ENCODE peak calls at places on chromosomes 11 and 22, in nine cellular contexts. One of them, this sample, is unnamed.
A peak's percentile ranks its signal among the peaks of the same experiment; 100 is the strongest.

GRCh38 chr11:3722100-3722499 is 50.9 kb upstream of the CHRNA10 start:
- DNase-seq in heart right ventricle: no peak
- DNase-seq in body of pancreas: no peak
- DNase-seq in astrocyte of the cerebellum: no peak
- DNase-seq in BE2C: no peak
- DNase-seq in activated B cell treated with CpG ODN at 0.5 μM for 24 hours: no peak
- DNase-seq in endothelial cell: no peak
- DNase-seq in cardiac muscle cell: no peak
- DNase-seq in GM10248: no peak
- DNase-seq in this sample: no peak

GRCh38 chr11:132466983-132467382 is 1065.3 kb downstream of the OPCML start:
- DNase-seq in heart right ventricle: no peak
- DNase-seq in body of pancreas: no peak
- DNase-seq in astrocyte of the cerebellum: no peak
- DNase-seq in BE2C: no peak
- DNase-seq in activated B cell treated with CpG ODN at 0.5 μM for 24 hours: no peak
- DNase-seq in endothelial cell: peak; percentile 22
- DNase-seq in cardiac muscle cell: peak; percentile 14
- DNase-seq in GM10248: no peak
- DNase-seq in this sample: no peak

GRCh38 chr11:114366331-114367243 is 33.7 kb downstream of the C11orf71 start:
- DNase-seq in heart right ventricle: no peak
- DNase-seq in body of pancreas: no peak
- DNase-seq in astrocyte of the cerebellum: peak; percentile 39
- DNase-seq in BE2C: no peak
- DNase-seq in activated B cell treated with CpG ODN at 0.5 μM for 24 hours: no peak
- DNase-seq in endothelial cell: no peak
- DNase-seq in cardiac muscle cell: peak; percentile 78
- DNase-seq in GM10248: no peak
- DNase-seq in this sample: no peak

GRCh38 chr11:114237321-114238280 is 58.6 kb upstream of the NNMT start:
- DNase-seq in heart right ventricle: no peak
- DNase-seq in body of pancreas: no peak
- DNase-seq in astrocyte of the cerebellum: no peak
- DNase-seq in BE2C: no peak
- DNase-seq in activated B cell treated with CpG ODN at 0.5 μM for 24 hours: no peak
- DNase-seq in endothelial cell: no peak
- DNase-seq in cardiac muscle cell: no peak
- DNase-seq in GM10248: no peak
- DNase-seq in this sample: no peak

GRCh38 chr22:25477358-25477757 is 87.1 kb upstream of the GRK3 start:
- DNase-seq in heart right ventricle: no peak
- DNase-seq in body of pancreas: no peak
- DNase-seq in astrocyte of the cerebellum: no peak
- DNase-seq in BE2C: no peak
- DNase-seq in activated B cell treated with CpG ODN at 0.5 μM for 24 hours: no peak
- DNase-seq in endothelial cell: no peak
- DNase-seq in cardiac muscle cell: no peak
- DNase-seq in GM10248: no peak
- DNase-seq in this sample: no peak

GRCh38 chr11:67468056-67468455 is 995 bp downstream of the TMEM134 start:
- DNase-seq in heart right ventricle: no peak
- DNase-seq in body of pancreas: peak; percentile 98
- DNase-seq in astrocyte of the cerebellum: peak; percentile 28
- DNase-seq in BE2C: no peak
- DNase-seq in activated B cell treated with CpG ODN at 0.5 μM for 24 hours: no peak
- DNase-seq in endothelial cell: no peak
- DNase-seq in cardiac muscle cell: no peak
- DNase-seq in GM10248: no peak
- DNase-seq in this sample: no peak

GRCh38 chr11:65851083-65851579 is 6.8 kb downstream of the CFL1 start:
- DNase-seq in heart right ventricle: no peak
- DNase-seq in body of pancreas: no peak
- DNase-seq in astrocyte of the cerebellum: no peak
- DNase-seq in BE2C: no peak
- DNase-seq in activated B cell treated with CpG ODN at 0.5 μM for 24 hours: no peak
- DNase-seq in endothelial cell: no peak
- DNase-seq in cardiac muscle cell: peak; percentile 37
- DNase-seq in GM10248: no peak
- DNase-seq in this sample: no peak

GRCh38 chr22:46788426-46789168 is 26.1 kb downstream of the TBC1D22A start:
- DNase-seq in heart right ventricle: no peak
- DNase-seq in body of pancreas: no peak
- DNase-seq in astrocyte of the cerebellum: no peak
- DNase-seq in BE2C: no peak
- DNase-seq in activated B cell treated with CpG ODN at 0.5 μM for 24 hours: no peak
- DNase-seq in endothelial cell: no peak
- DNase-seq in cardiac muscle cell: no peak
- DNase-seq in GM10248: peak; percentile 73
- DNase-seq in this sample: no peak

GRCh38 chr11:75492181-75492820 is 33.4 kb downstream of the GDPD5 start:
- DNase-seq in heart right ventricle: no peak
- DNase-seq in body of pancreas: no peak
- DNase-seq in astrocyte of the cerebellum: no peak
- DNase-seq in BE2C: no peak
- DNase-seq in activated B cell treated with CpG ODN at 0.5 μM for 24 hours: peak; percentile 27
- DNase-seq in endothelial cell: peak; percentile 28
- DNase-seq in cardiac muscle cell: peak; percentile 11
- DNase-seq in GM10248: peak; percentile 64
- DNase-seq in this sample: peak; percentile 56

GRCh38 chr11:68121067-68121899 is at the start of gene CHKA:
- DNase-seq in heart right ventricle: peak; percentile 95
- DNase-seq in body of pancreas: peak; percentile 95
- DNase-seq in astrocyte of the cerebellum: peak; percentile 47
- DNase-seq in BE2C: peak; percentile 97
- DNase-seq in activated B cell treated with CpG ODN at 0.5 μM for 24 hours: peak; percentile 92
- DNase-seq in endothelial cell: peak; percentile 97
- DNase-seq in cardiac muscle cell: peak; percentile 96
- DNase-seq in GM10248: peak; percentile 98
- DNase-seq in this sample: peak; percentile 94

GRCh38 chr11:126334665-126335462 is 20.6 kb upstream of the ST3GAL4 start:
- DNase-seq in heart right ventricle: no peak
- DNase-seq in body of pancreas: no peak
- DNase-seq in astrocyte of the cerebellum: no peak
- DNase-seq in BE2C: no peak
- DNase-seq in activated B cell treated with CpG ODN at 0.5 μM for 24 hours: no peak
- DNase-seq in endothelial cell: no peak
- DNase-seq in cardiac muscle cell: no peak
- DNase-seq in GM10248: no peak
- DNase-seq in this sample: peak; percentile 14

GRCh38 chr11:132278801-132279574 is 908.6 kb downstream of the NTM start:
- DNase-seq in heart right ventricle: no peak
- DNase-seq in body of pancreas: no peak
- DNase-seq in astrocyte of the cerebellum: peak; percentile 6
- DNase-seq in BE2C: no peak
- DNase-seq in activated B cell treated with CpG ODN at 0.5 μM for 24 hours: no peak
- DNase-seq in endothelial cell: peak; percentile 12
- DNase-seq in cardiac muscle cell: peak; percentile 38
- DNase-seq in GM10248: peak; percentile 32
- DNase-seq in this sample: no peak

GRCh38 chr11:127632971-127633680 is 632.6 kb upstream of the KIRREL3 start:
- DNase-seq in heart right ventricle: no peak
- DNase-seq in body of pancreas: no peak
- DNase-seq in astrocyte of the cerebellum: no peak
- DNase-seq in BE2C: no peak
- DNase-seq in activated B cell treated with CpG ODN at 0.5 μM for 24 hours: no peak
- DNase-seq in endothelial cell: no peak
- DNase-seq in cardiac muscle cell: no peak
- DNase-seq in GM10248: no peak
- DNase-seq in this sample: no peak

GRCh38 chr22:27206747-27207133 is 549.4 kb downstream of the MIAT start:
- DNase-seq in heart right ventricle: no peak
- DNase-seq in body of pancreas: no peak
- DNase-seq in astrocyte of the cerebellum: no peak
- DNase-seq in BE2C: no peak
- DNase-seq in activated B cell treated with CpG ODN at 0.5 μM for 24 hours: no peak
- DNase-seq in endothelial cell: no peak
- DNase-seq in cardiac muscle cell: no peak
- DNase-seq in GM10248: no peak
- DNase-seq in this sample: no peak

GRCh38 chr11:47104337-47104950 is 72.2 kb downstream of the ARFGAP2 start:
- DNase-seq in heart right ventricle: no peak
- DNase-seq in body of pancreas: no peak
- DNase-seq in astrocyte of the cerebellum: peak; percentile 36
- DNase-seq in BE2C: no peak
- DNase-seq in activated B cell treated with CpG ODN at 0.5 μM for 24 hours: no peak
- DNase-seq in endothelial cell: no peak
- DNase-seq in cardiac muscle cell: peak; percentile 46
- DNase-seq in GM10248: no peak
- DNase-seq in this sample: no peak

GRCh38 chr11:85822814-85823213 is 11.9 kb upstream of the SYTL2 start:
- DNase-seq in heart right ventricle: no peak
- DNase-seq in body of pancreas: no peak
- DNase-seq in astrocyte of the cerebellum: no peak
- DNase-seq in BE2C: no peak
- DNase-seq in activated B cell treated with CpG ODN at 0.5 μM for 24 hours: no peak
- DNase-seq in endothelial cell: no peak
- DNase-seq in cardiac muscle cell: peak; percentile 35
- DNase-seq in GM10248: no peak
- DNase-seq in this sample: no peak

GRCh38 chr11:128231845-128232410 is 355.4 kb downstream of the ETS1 start:
- DNase-seq in heart right ventricle: no peak
- DNase-seq in body of pancreas: no peak
- DNase-seq in astrocyte of the cerebellum: no peak
- DNase-seq in BE2C: no peak
- DNase-seq in activated B cell treated with CpG ODN at 0.5 μM for 24 hours: no peak
- DNase-seq in endothelial cell: no peak
- DNase-seq in cardiac muscle cell: no peak
- DNase-seq in GM10248: no peak
- DNase-seq in this sample: no peak

GRCh38 chr11:107808526-107808925 is 50.1 kb downstream of the SLC35F2 start:
- DNase-seq in heart right ventricle: no peak
- DNase-seq in body of pancreas: no peak
- DNase-seq in astrocyte of the cerebellum: no peak
- DNase-seq in BE2C: no peak
- DNase-seq in activated B cell treated with CpG ODN at 0.5 μM for 24 hours: no peak
- DNase-seq in endothelial cell: no peak
- DNase-seq in cardiac muscle cell: no peak
- DNase-seq in GM10248: no peak
- DNase-seq in this sample: no peak

GRCh38 chr11:36513965-36514364 is 3.9 kb upstream of the TRAF6 start:
- DNase-seq in heart right ventricle: no peak
- DNase-seq in body of pancreas: no peak
- DNase-seq in astrocyte of the cerebellum: no peak
- DNase-seq in BE2C: no peak
- DNase-seq in activated B cell treated with CpG ODN at 0.5 μM for 24 hours: no peak
- DNase-seq in endothelial cell: no peak
- DNase-seq in cardiac muscle cell: no peak
- DNase-seq in GM10248: no peak
- DNase-seq in this sample: no peak

GRCh38 chr11:59689015-59689414 is 20.2 kb upstream of the PATL1 start:
- DNase-seq in heart right ventricle: no peak
- DNase-seq in body of pancreas: no peak
- DNase-seq in astrocyte of the cerebellum: no peak
- DNase-seq in BE2C: no peak
- DNase-seq in activated B cell treated with CpG ODN at 0.5 μM for 24 hours: no peak
- DNase-seq in endothelial cell: no peak
- DNase-seq in cardiac muscle cell: no peak
- DNase-seq in GM10248: no peak
- DNase-seq in this sample: no peak

GRCh38 chr11:106457727-106458126 is 380.3 kb downstream of the AASDHPPT start:
- DNase-seq in heart right ventricle: no peak
- DNase-seq in body of pancreas: no peak
- DNase-seq in astrocyte of the cerebellum: no peak
- DNase-seq in BE2C: no peak
- DNase-seq in activated B cell treated with CpG ODN at 0.5 μM for 24 hours: no peak
- DNase-seq in endothelial cell: no peak
- DNase-seq in cardiac muscle cell: peak; percentile 68
- DNase-seq in GM10248: no peak
- DNase-seq in this sample: no peak

GRCh38 chr11:36316049-36316448 is 20.0 kb downstream of the PRR5L start:
- DNase-seq in heart right ventricle: no peak
- DNase-seq in body of pancreas: no peak
- DNase-seq in astrocyte of the cerebellum: no peak
- DNase-seq in BE2C: no peak
- DNase-seq in activated B cell treated with CpG ODN at 0.5 μM for 24 hours: no peak
- DNase-seq in endothelial cell: no peak
- DNase-seq in cardiac muscle cell: no peak
- DNase-seq in GM10248: no peak
- DNase-seq in this sample: no peak

GRCh38 chr11:11512090-11512489 is 109.7 kb downstream of the GALNT18 start:
- DNase-seq in heart right ventricle: no peak
- DNase-seq in body of pancreas: no peak
- DNase-seq in astrocyte of the cerebellum: no peak
- DNase-seq in BE2C: no peak
- DNase-seq in activated B cell treated with CpG ODN at 0.5 μM for 24 hours: no peak
- DNase-seq in endothelial cell: no peak
- DNase-seq in cardiac muscle cell: no peak
- DNase-seq in GM10248: no peak
- DNase-seq in this sample: no peak
- TF ChIP-seq CTCF in heart right ventricle: no peak
- TF ChIP-seq CTCF in body of pancreas: no peak
- TF ChIP-seq CTCF in astrocyte of the cerebellum: no peak
- TF ChIP-seq CTCF in BE2C: no peak
- TF ChIP-seq CTCF in activated B cell treated with CpG ODN at 0.5 μM for 24 hours: no peak
- TF ChIP-seq CTCF in endothelial cell: no peak
- TF ChIP-seq CTCF in cardiac muscle cell: no peak
- TF ChIP-seq CTCF in GM10248: no peak
- TF ChIP-seq CTCF in this sample: no peak

DNA sequence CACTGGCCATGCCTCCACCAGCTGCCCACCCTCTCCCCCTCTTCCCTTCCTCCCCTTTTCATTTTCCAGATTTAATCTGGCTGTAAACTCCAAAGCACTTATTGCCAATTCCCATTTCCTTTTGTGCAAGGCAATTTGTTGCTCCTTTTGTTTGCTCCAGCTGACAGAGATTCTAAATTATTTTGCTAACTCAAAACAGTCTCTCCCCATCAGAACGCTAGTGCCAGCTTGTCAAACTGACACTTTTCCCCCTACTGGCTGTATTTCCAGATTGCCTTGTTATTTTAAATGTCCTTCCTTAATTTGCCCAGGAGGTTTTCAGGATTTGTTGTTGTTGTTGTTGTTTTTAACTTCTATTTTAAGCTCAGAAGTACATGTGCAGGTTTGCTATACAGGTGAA is 57.0 kb upstream of the PAK1 start:
- DNase-seq in heart right ventricle: no peak
- DNase-seq in body of pancreas: no peak
- DNase-seq in astrocyte of the cerebellum: no peak
- DNase-seq in BE2C: no peak
- DNase-seq in activated B cell treated with CpG ODN at 0.5 μM for 24 hours: no peak
- DNase-seq in endothelial cell: no peak
- DNase-seq in cardiac muscle cell: no peak
- DNase-seq in GM10248: no peak
- DNase-seq in this sample: no peak
- TF ChIP-seq CTCF in heart right ventricle: no peak
- TF ChIP-seq CTCF in body of pancreas: no peak
- TF ChIP-seq CTCF in astrocyte of the cerebellum: no peak
- TF ChIP-seq CTCF in BE2C: peak; percentile 20
- TF ChIP-seq CTCF in activated B cell treated with CpG ODN at 0.5 μM for 24 hours: no peak
- TF ChIP-seq CTCF in endothelial cell: no peak
- TF ChIP-seq CTCF in cardiac muscle cell: no peak
- TF ChIP-seq CTCF in GM10248: no peak
- TF ChIP-seq CTCF in this sample: no peak

GRCh38 chr11:123235117-123235686 is 40.2 kb upstream of the CLMP start:
- DNase-seq in heart right ventricle: peak; percentile 53
- DNase-seq in body of pancreas: peak; percentile 47
- DNase-seq in astrocyte of the cerebellum: no peak
- DNase-seq in BE2C: peak; percentile 59
- DNase-seq in activated B cell treated with CpG ODN at 0.5 μM for 24 hours: no peak
- DNase-seq in endothelial cell: peak; percentile 60
- DNase-seq in cardiac muscle cell: peak; percentile 66
- DNase-seq in GM10248: no peak
- DNase-seq in this sample: no peak
- TF ChIP-seq CTCF in heart right ventricle: peak; percentile 66
- TF ChIP-seq CTCF in body of pancreas: no peak
- TF ChIP-seq CTCF in astrocyte of the cerebellum: peak; percentile 49
- TF ChIP-seq CTCF in BE2C: peak; percentile 88
- TF ChIP-seq CTCF in activated B cell treated with CpG ODN at 0.5 μM for 24 hours: no peak
- TF ChIP-seq CTCF in endothelial cell: peak; percentile 66
- TF ChIP-seq CTCF in cardiac muscle cell: peak; percentile 79
- TF ChIP-seq CTCF in GM10248: peak; percentile 8
- TF ChIP-seq CTCF in this sample: peak; percentile 36

GRCh38 chr11:129694538-129694937 is 121.1 kb upstream of the TMEM45B start:
- DNase-seq in heart right ventricle: no peak
- DNase-seq in body of pancreas: no peak
- DNase-seq in astrocyte of the cerebellum: no peak
- DNase-seq in BE2C: no peak
- DNase-seq in activated B cell treated with CpG ODN at 0.5 μM for 24 hours: no peak
- DNase-seq in endothelial cell: no peak
- DNase-seq in cardiac muscle cell: no peak
- DNase-seq in GM10248: peak; percentile 17
- DNase-seq in this sample: no peak
- TF ChIP-seq CTCF in heart right ventricle: no peak
- TF ChIP-seq CTCF in body of pancreas: no peak
- TF ChIP-seq CTCF in astrocyte of the cerebellum: no peak
- TF ChIP-seq CTCF in BE2C: no peak
- TF ChIP-seq CTCF in activated B cell treated with CpG ODN at 0.5 μM for 24 hours: no peak
- TF ChIP-seq CTCF in endothelial cell: no peak
- TF ChIP-seq CTCF in cardiac muscle cell: no peak
- TF ChIP-seq CTCF in GM10248: no peak
- TF ChIP-seq CTCF in this sample: no peak